ENCODE peak calls at places on chromosomes 16 and 17, in nine cellular contexts. J is EH; Q is fibroblast of pulmonary artery; H is stimulated activated CD8-positive, alpha-beta memory T cell treated with anti-CD3 and anti-CD28 coated beads, Interleukin-15, amount 100 ng/mL, for 48 hours; V is GM04504; Z is HTR-8/SVneo; X is sigmoid colon; F is stimulated activated CD4-positive, alpha-beta T cell treated with anti-CD3 and anti-CD28 coated beads, TNF-alpha, amount 100 ng/mL, for 1 hour; E is A172. B is an unnamed sample.
A peak's percentile ranks its signal among the peaks of the same experiment; 100 is the strongest.

GRCh38 chr16:86665319-86665675 is 86.9 kb downstream of the FOXL1 start:
- DNase-seq in J (peak; percentile 90), Q (peak; percentile 84), H (no peak), V (peak; percentile 72), Z (no peak), X (no peak), F (no peak), E (peak; percentile 63), B (no peak)

GRCh38 chr17:79280822-79281572 is 206.4 kb downstream of the ENGASE start:
- DNase-seq in J (no peak), Q (no peak), H (no peak), V (no peak), Z (no peak), X (no peak), F (no peak), E (peak; percentile 12), B (no peak)

GRCh38 chr16:16071631-16072244 is 122.3 kb downstream of the ABCC1 start:
- DNase-seq in J (peak; percentile 76), Q (peak; percentile 74), H (no peak), V (no peak), Z (no peak), X (no peak), F (no peak), E (peak; percentile 48), B (no peak)

GRCh38 chr17:81160306-81160705 is 5.0 kb upstream of the PVALEF start:
- DNase-seq in J (no peak), Q (no peak), H (no peak), V (no peak), Z (no peak), X (peak; percentile 71), F (no peak), E (no peak), B (peak; percentile 11)

GRCh38 chr16:3036726-3037315 is at the start of gene BICDL2:
- DNase-seq in J (no peak), Q (no peak), H (no peak), V (no peak), Z (no peak), X (no peak), F (no peak), E (no peak), B (no peak)

GRCh38 chr17:55561973-55562495 is 50.8 kb upstream of the SMIM36 start:
- DNase-seq in J (no peak), Q (no peak), H (no peak), V (no peak), Z (no peak), X (no peak), F (no peak), E (no peak), B (no peak)

GRCh38 chr17:38509772-38510423 is 81.6 kb downstream of the ARHGAP23 start:
- DNase-seq in J (peak; percentile 26), Q (peak; percentile 25), H (no peak), V (no peak), Z (no peak), X (no peak), F (no peak), E (no peak), B (no peak)

GRCh38 chr16:58249780-58250478 is 44.9 kb downstream of the PRSS54 start:
- DNase-seq in J (peak; percentile 84), Q (peak; percentile 67), H (peak; percentile 80), V (peak; percentile 38), Z (peak; percentile 93), X (peak; percentile 82), F (peak; percentile 74), E (peak; percentile 70), B (peak; percentile 58)

GRCh38 chr17:20992987-20993862 is 49.6 kb downstream of the USP22 start:
- DNase-seq in J (peak; percentile 73), Q (peak; percentile 88), H (peak; percentile 24), V (peak; percentile 44), Z (peak; percentile 91), X (peak; percentile 84), F (peak; percentile 34), E (peak; percentile 63), B (peak; percentile 73)

GRCh38 chr17:9343513-9343912 is 232.1 kb downstream of the STX8 start:
- DNase-seq in J (no peak), Q (peak; percentile 33), H (no peak), V (no peak), Z (no peak), X (no peak), F (no peak), E (no peak), B (no peak)

GRCh38 chr17:27974531-27975145 is 67.8 kb upstream of the NLK start:
- DNase-seq in J (no peak), Q (no peak), H (no peak), V (no peak), Z (no peak), X (no peak), F (no peak), E (no peak), B (no peak)

GRCh38 chr16:74501484-74502479 is 80.5 kb upstream of the CLEC18B start:
- DNase-seq in J (no peak), Q (no peak), H (no peak), V (no peak), Z (no peak), X (no peak), F (no peak), E (peak; percentile 14), B (peak; percentile 92)

GRCh38 chr17:7475764-7476422 is 3.5 kb downstream of the ZBTB4 start:
- DNase-seq in J (peak; percentile 63), Q (no peak), H (no peak), V (peak; percentile 75), Z (no peak), X (peak; percentile 92), F (no peak), E (no peak), B (no peak)

GRCh38 chr17:794876-795275 is 12.7 kb downstream of the MRM3 start:
- DNase-seq in J (peak; percentile 80), Q (peak; percentile 76), H (no peak), V (peak; percentile 65), Z (peak; percentile 77), X (peak; percentile 94), F (peak; percentile 8), E (peak; percentile 57), B (peak; percentile 59)

GRCh38 chr16:15747937-15748336 is 97.9 kb downstream of the NDE1 start:
- DNase-seq in J (no peak), Q (no peak), H (no peak), V (no peak), Z (no peak), X (no peak), F (no peak), E (no peak), B (no peak)

GRCh38 chr17:61000911-61001310 is 323.3 kb downstream of the BCAS3 start:
- DNase-seq in J (peak; percentile 66), Q (peak; percentile 61), H (no peak), V (peak; percentile 15), Z (peak; percentile 35), X (no peak), F (no peak), E (peak; percentile 31), B (no peak)

GRCh38 chr17:62628845-62629555 is 1.5 kb downstream of the MRC2 start:
- DNase-seq in J (peak; percentile 71), Q (peak; percentile 57), H (no peak), V (no peak), Z (no peak), X (no peak), F (no peak), E (peak; percentile 25), B (no peak)